ENCODE peak calls at places on chromosomes 12 and 14, in four cellular contexts. Q is IMR-90, I is mesendoderm, K is H1. L is an unnamed sample.

GRCh38 chr12:112577473-112578334 is 159.0 kb downstream of the PTPN11 start:
- DNase-seq in Q (no peak), I (peak), K (peak), L (peak)

GRCh38 chr12:53343978-53344377 is 7.8 kb upstream of the SP7 start:
- DNase-seq in Q (no peak), I (no peak), K (no peak), L (no peak)

GRCh38 chr14:87994974-87995373 is 2.0 kb upstream of the GALC start:
- DNase-seq in Q (no peak), I (peak), K (no peak), L (no peak)

GRCh38 chr12:67006612-67007011 is 262.5 kb upstream of the CAND1 start:
- DNase-seq in Q (no peak), I (no peak), K (no peak), L (no peak)

GRCh38 chr12:32010631-32011030 is 51.4 kb downstream of the RESF1 start:
- DNase-seq in Q (no peak), I (no peak), K (no peak), L (no peak)

GRCh38 chr12:116818341-116818856 is 62.8 kb downstream of the HRK start:
- DNase-seq in Q (peak), I (no peak), K (no peak), L (no peak)

GRCh38 chr12:80838708-80839107 is 99.0 kb downstream of the LIN7A start:
- DNase-seq in Q (no peak), I (peak), K (no peak), L (no peak)

GRCh38 chr12:84912191-84913142 is at the start of gene SLC6A15:
- DNase-seq in Q (peak), I (peak), K (no peak), L (peak)

GRCh38 chr14:77825895-77826519 is 26.1 kb downstream of the ADCK1 start:
- DNase-seq in Q (no peak), I (no peak), K (no peak), L (no peak)

GRCh38 chr14:65230287-65230728 is 128.0 kb upstream of the MAX start:
- DNase-seq in Q (no peak), I (no peak), K (no peak), L (no peak)

GRCh38 chr14:57060276-57060956 is 208.3 kb downstream of the EXOC5 start:
- DNase-seq in Q (no peak), I (peak), K (no peak), L (no peak)

GRCh38 chr14:53011053-53011462 is 60.2 kb upstream of the FERMT2 start:
- DNase-seq in Q (peak), I (peak), K (peak), L (peak)

GRCh38 chr12:100391856-100392255 is 35.0 kb downstream of the SLC17A8 start:
- DNase-seq in Q (no peak), I (no peak), K (no peak), L (no peak)

GRCh38 chr12:23885396-23885795 is 64.1 kb downstream of the SOX5 start:
- DNase-seq in Q (no peak), I (no peak), K (no peak), L (no peak)

GRCh38 chr12:29807125-29807524 is 23.4 kb upstream of the TMTC1 start:
- DNase-seq in Q (peak), I (no peak), K (no peak), L (no peak)

GRCh38 chr12:26282339-26282945 is 87.1 kb downstream of the SSPN start:
- DNase-seq in Q (no peak), I (no peak), K (no peak), L (no peak)

GRCh38 chr12:49413796-49414195 is 46.5 kb downstream of the SPATS2 start:
- DNase-seq in Q (peak), I (no peak), K (no peak), L (no peak)

GRCh38 chr12:77932216-77932615 is 101.5 kb downstream of the NAV3 start:
- DNase-seq in Q (no peak), I (peak), K (no peak), L (peak)

DNA sequence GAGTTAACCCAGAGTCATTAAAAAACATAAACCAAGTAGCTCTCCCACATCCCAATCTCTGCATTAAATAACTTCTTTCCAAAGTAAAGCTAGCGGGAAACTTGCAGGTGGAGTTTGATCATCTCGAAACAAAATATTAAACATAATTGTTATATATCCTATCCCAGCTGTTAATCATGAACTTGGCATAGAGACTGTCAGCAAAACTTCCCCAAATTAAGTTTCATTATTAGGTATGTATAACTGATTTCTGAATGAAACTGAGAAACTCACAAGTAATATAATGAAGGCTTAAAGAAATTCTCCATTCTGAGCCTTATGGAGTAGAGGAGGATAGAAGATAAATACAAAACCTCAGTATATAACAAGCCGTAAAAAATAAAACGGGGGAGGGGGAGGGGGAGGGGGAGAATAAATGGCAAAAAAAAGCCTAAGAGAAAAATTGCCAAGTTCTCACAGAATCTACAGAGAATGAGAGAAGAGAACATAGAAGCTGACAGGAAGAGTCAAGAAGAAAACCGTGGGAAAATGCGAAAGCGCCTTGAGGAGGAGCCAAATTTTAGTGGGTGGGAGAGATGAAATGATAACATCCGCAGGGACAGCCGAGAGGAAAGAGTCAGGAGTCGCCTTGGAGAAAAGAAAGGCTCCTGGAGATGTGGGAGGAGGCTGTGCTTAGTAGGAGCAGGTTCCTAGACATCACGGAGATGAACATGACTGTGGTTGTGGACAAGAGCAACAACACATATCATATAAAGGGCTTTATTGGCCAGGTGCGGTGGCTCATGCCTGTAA is 49.6 kb downstream of the PHLDA1 start:
- DNase-seq in Q (peak), I (peak), K (no peak), L (no peak)
- H4K5ac ChIP-seq in Q (peak), I (no peak), K (no peak), L (no peak)

GRCh38 chr12:68431786-68432185 is 99.6 kb upstream of the MDM1 start:
- DNase-seq in Q (no peak), I (no peak), K (no peak), L (no peak)

GRCh38 chr12:68434391-68435007 is 102.3 kb upstream of the MDM1 start:
- DNase-seq in Q (no peak), I (no peak), K (no peak), L (no peak)

GRCh38 chr12:68432622-68433021 is 100.5 kb upstream of the MDM1 start:
- DNase-seq in Q (peak), I (no peak), K (no peak), L (no peak)

GRCh38 chr12:68435816-68436215 is 103.7 kb upstream of the MDM1 start:
- DNase-seq in Q (peak), I (no peak), K (no peak), L (no peak)

GRCh38 chr12:68435238-68435637 is 103.1 kb upstream of the MDM1 start:
- DNase-seq in Q (no peak), I (no peak), K (no peak), L (no peak)
- H3K27ac ChIP-seq in Q (no peak), I (no peak), K (no peak), L (no peak)

DNA sequence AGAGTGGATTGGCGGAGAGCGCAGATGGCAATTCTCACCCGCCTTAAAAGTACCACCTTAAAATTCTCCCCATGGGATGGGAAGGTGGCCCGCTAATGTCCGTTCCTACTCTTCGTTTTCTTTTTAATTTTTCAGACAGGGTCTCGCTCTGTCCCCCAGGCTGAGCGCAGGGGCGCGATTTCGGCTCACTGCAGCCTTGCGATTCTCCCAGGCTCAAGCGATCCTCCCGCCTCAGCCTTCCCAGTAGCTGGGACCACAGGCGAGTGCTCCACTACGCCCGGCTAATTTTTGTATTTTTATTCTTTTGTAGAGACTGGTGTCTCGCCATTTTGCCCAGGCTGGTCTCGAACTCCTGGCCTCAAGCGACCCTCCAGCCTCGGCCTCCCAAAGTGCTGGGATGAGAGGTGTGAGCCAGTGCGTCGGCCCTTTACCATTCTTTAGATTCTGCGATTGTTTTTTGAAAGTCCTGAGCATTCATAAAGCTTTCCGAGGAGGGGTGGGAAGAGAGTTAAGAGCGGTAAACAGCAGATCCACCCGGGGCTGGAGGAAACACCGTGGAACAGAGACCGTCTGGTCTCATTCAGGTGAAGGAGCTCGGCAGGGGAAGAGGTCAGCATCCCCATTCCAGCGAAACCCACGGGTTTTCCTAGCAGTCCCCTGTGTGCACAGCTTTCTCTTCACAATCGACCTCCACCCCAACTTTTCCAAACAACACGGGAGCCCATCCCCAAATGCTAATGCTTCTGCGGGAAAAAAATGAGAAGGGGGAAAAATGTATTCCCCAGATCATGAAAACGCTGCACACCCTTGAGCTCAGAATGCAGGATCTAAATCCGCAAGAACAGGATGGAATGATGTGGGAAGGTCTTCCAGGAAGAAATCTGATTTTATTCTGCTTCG is 129.2 kb downstream of the NDUFA12 start:
- DNase-seq in Q (no peak), I (no peak), K (no peak), L (no peak)
- H2BK120ac ChIP-seq in Q (no peak), I (no peak), K (no peak), L (no peak)

GRCh38 chr14:79117561-79117960 is 947.4 kb downstream of the NRXN3 start:
- DNase-seq in Q (no peak), I (no peak), K (no peak), L (no peak)

GRCh38 chr14:79111963-79112362 is 941.8 kb downstream of the NRXN3 start:
- DNase-seq in Q (peak), I (no peak), K (no peak), L (no peak)
- H4K5ac ChIP-seq in Q (peak), I (no peak), K (no peak), L (no peak)

DNA sequence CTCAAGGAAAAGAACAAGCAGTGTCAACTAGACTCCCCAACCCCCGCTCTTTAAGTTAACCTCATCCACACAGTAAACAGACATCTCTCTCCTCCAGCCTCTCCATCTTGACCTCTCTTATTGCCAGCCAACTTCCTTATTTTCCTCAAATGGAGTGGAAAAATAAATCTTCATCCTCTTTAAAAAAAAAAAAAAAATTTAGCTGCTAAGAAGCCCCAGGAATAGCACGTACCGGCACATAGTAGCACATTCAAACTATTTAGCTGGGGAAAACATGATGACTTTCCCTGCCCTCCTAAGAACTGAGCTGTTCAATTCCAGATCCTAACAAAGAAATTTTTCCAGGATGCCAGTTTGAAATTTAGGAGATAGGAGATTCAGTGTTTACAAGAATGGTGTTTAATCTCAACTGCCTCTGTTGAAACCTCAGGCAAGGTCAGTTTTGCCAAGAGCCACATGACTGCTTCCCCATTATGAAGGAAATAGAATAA is 90.8 kb downstream of the EPS8 start:
- DNase-seq in Q (no peak), I (no peak), K (no peak), L (no peak)
- H3K27ac ChIP-seq in Q (no peak), I (no peak), K (no peak), L (no peak)

DNA sequence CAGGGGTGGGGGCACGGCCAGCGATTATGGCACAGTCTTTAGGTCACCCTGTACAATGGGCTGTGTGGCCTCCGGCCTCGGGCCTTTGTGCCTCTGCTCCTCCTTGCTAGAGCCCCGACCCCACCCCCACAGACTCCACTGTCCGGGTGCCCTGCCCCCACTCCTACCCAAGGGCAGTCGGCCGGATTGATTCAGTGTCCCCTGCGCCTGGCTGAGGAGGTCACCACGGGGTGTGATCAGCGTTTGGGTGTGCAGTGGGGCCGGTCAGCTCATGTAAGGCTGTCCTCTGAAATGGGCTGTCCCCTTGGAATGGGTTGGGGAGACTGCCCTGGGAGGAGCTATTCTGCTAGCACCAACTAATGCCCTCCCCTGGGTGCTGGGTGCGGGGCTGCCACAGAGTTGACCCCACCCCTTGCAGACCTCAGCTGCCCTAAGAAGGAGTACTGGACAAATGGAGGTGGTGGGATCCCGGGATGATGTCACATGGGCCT is 23.1 kb downstream of the ASPG start:
- DNase-seq in Q (no peak), I (no peak), K (no peak), L (peak)
- H2BK120ac ChIP-seq in Q (no peak), I (no peak), K (no peak), L (no peak)

L was measured in H9.